ENCODE peak calls at places on chromosome 19, in seven cellular contexts. B is HCT116, P is T47D, N is K562, M is HepG2, Z is SK-N-SH, I is GM12878. H is an unnamed sample.

GRCh38 chr19:36064829-36065228 is 10.1 kb downstream of the WDR62 start:
- DNase-seq in B (no peak), I (no peak), Z (no peak), M (no peak), P (no peak), N (no peak), H (no peak)

GRCh38 chr19:18292810-18293641 is 11.6 kb upstream of the JUND start:
- DNase-seq in I (no peak), P (peak; percentile 69), N (peak; percentile 81), Z (peak; percentile 92), B (peak; percentile 73), M (peak; percentile 75), H (peak; percentile 79)

GRCh38 chr19:20235156-20235555 is 68.1 kb downstream of the ZNF486 start:
- DNase-seq in N (no peak), I (no peak), P (no peak), Z (no peak), B (no peak), M (no peak), H (no peak)

GRCh38 chr19:31572671-31573298 is 223.5 kb upstream of the TSHZ3 start:
- DNase-seq in P (peak; percentile 85), M (no peak), I (no peak), B (no peak), Z (no peak), N (no peak), H (no peak)

GRCh38 chr19:19741184-19741583 is 8.3 kb upstream of the ZNF14 start:
- DNase-seq in M (no peak), I (no peak), N (no peak), B (no peak), Z (no peak), P (no peak), H (no peak)

GRCh38 chr19:6292006-6292405 is 12.2 kb upstream of the MLLT1 start:
- DNase-seq in N (no peak), P (no peak), M (no peak), B (peak; percentile 32), I (no peak), Z (no peak), H (no peak)

GRCh38 chr19:40786060-40787037 is 8.3 kb downstream of the RAB4B start:
- DNase-seq in Z (no peak), P (no peak), N (no peak), B (no peak), I (no peak), M (no peak), H (no peak)

GRCh38 chr19:55441692-55442321 is 1.3 kb downstream of the SHISA7 start:
- DNase-seq in M (no peak), N (peak; percentile 85), Z (no peak), B (no peak), P (peak; percentile 47), I (no peak), H (peak; percentile 92)

GRCh38 chr19:7705387-7706187 is 3.7 kb upstream of the FCER2 start:
- DNase-seq in M (no peak), B (no peak), I (peak; percentile 91), N (no peak), Z (no peak), P (no peak), H (no peak)

GRCh38 chr19:27660428-27660827 is 1552.5 kb downstream of the UQCRFS1 start:
- DNase-seq in M (no peak), N (no peak), Z (no peak), I (no peak), B (no peak), P (no peak), H (no peak)
- TF ChIP-seq JUND in M (no peak), N (no peak), Z (no peak), I (no peak), B (no peak), P (no peak), H (no peak)

GRCh38 chr19:11550265-11550664 is 8.8 kb downstream of the ELOF1 start:
- DNase-seq in M (no peak), P (no peak), Z (no peak), N (no peak), I (no peak), B (no peak), H (no peak)
- TF ChIP-seq JUND in M (no peak), P (no peak), Z (no peak), N (no peak), I (no peak), B (no peak), H (no peak)

GRCh38 chr19:14434543-14435319 is 1.6 kb downstream of the PKN1 start:
- DNase-seq in I (no peak), N (peak; percentile 54), Z (peak; percentile 79), P (peak; percentile 47), M (peak; percentile 72), B (no peak), H (no peak)
- TF ChIP-seq JUND in I (no peak), N (peak; percentile 67), Z (no peak), P (no peak), M (peak; percentile 39), B (no peak), H (no peak)

GRCh38 chr19:2270157-2270571 is 11.8 kb downstream of the PEAK3 start:
- DNase-seq in I (no peak), B (no peak), N (peak; percentile 65), Z (no peak), M (no peak), P (no peak), H (no peak)
- TF ChIP-seq JUND in I (no peak), B (no peak), N (no peak), Z (no peak), M (no peak), P (no peak), H (no peak)

H was measured in H1.